ENCODE peak calls at places on chromosomes 16 and 17, in seven cellular contexts. F, C, Q, I, U, D and L are unnamed samples.

GRCh38 chr17:18008496-18009268 is 30.3 kb downstream of the ATPAF2 start:
- DNase-seq in F (no peak), C (no peak), Q (no peak), I (no peak), U (no peak), D (no peak), L (no peak)

GRCh38 chr16:10979717-10980601 is 35.6 kb downstream of the CLEC16A start:
- DNase-seq in F (no peak), C (no peak), Q (no peak), I (no peak), U (no peak), D (peak), L (no peak)

GRCh38 chr16:89183975-89184684 is 12.6 kb downstream of the CDH15 start:
- DNase-seq in F (no peak), C (no peak), Q (no peak), I (no peak), U (no peak), D (no peak), L (no peak)

GRCh38 chr16:85555549-85556455 is 57.3 kb upstream of the GSE1 start:
- DNase-seq in F (no peak), C (no peak), Q (peak), I (peak), U (no peak), D (no peak), L (peak)

GRCh38 chr17:18267927-18268711 is 7.7 kb downstream of the MIEF2 start:
- DNase-seq in F (no peak), C (no peak), Q (no peak), I (no peak), U (no peak), D (no peak), L (no peak)

GRCh38 chr16:84460406-84461028 is 43.9 kb downstream of the MEAK7 start:
- DNase-seq in F (no peak), C (no peak), Q (no peak), I (no peak), U (no peak), D (no peak), L (no peak)

GRCh38 chr16:2500937-2501750 is 12.6 kb upstream of the ATP6V0C start:
- DNase-seq in F (peak), C (peak), Q (peak), I (peak), U (no peak), D (peak), L (peak)

GRCh38 chr17:42305543-42306384 is 17.5 kb downstream of the STAT5A start:
- DNase-seq in F (peak), C (no peak), Q (no peak), I (no peak), U (no peak), D (no peak), L (no peak)

GRCh38 chr16:4260360-4260759 is 12.5 kb downstream of the TFAP4 start:
- DNase-seq in F (no peak), C (no peak), Q (no peak), I (no peak), U (no peak), D (no peak), L (no peak)

GRCh38 chr17:57875109-57876022 is 25.5 kb upstream of the MRPS23 start:
- DNase-seq in F (no peak), C (peak), Q (no peak), I (peak), U (peak), D (peak), L (no peak)

GRCh38 chr17:77376795-77377751 is 236.3 kb downstream of the SEC14L1 start:
- DNase-seq in F (no peak), C (no peak), Q (no peak), I (no peak), U (no peak), D (no peak), L (no peak)

GRCh38 chr16:67995423-67995822 is 3.9 kb downstream of the DPEP2 start:
- DNase-seq in F (no peak), C (no peak), Q (peak), I (no peak), U (no peak), D (no peak), L (no peak)

GRCh38 chr17:2950846-2951245 is 112.6 kb downstream of the OR1D5 start:
- DNase-seq in F (no peak), C (no peak), Q (no peak), I (no peak), U (no peak), D (no peak), L (no peak)

GRCh38 chr17:34979153-34979552 is 1.2 kb upstream of the LIG3 start:
- DNase-seq in F (no peak), C (no peak), Q (no peak), I (no peak), U (no peak), D (no peak), L (no peak)

GRCh38 chr17:40596261-40596919 is 31.1 kb upstream of the CCR7 start:
- DNase-seq in F (no peak), C (no peak), Q (peak), I (no peak), U (no peak), D (no peak), L (no peak)

GRCh38 chr17:49987681-49988441 is 7.2 kb downstream of the DLX3 start:
- DNase-seq in F (no peak), C (no peak), Q (no peak), I (no peak), U (no peak), D (no peak), L (no peak)